ENCODE peak calls at places on chromosomes 11 and 22, in six cellular contexts. Z is adrenal gland, R is thyroid gland, G is GM12865, N is astrocyte, M is cardiac fibroblast. L is an unnamed sample.

GRCh38 chr11:118610773-118611432 is 3.5 kb downstream of the PHLDB1 start:
- DNase-seq in Z (peak), R (peak), G (peak), N (no peak), M (peak), L (peak)

GRCh38 chr22:24819487-24819886 is 13.5 kb downstream of the SGSM1 start:
- DNase-seq in Z (no peak), R (no peak), G (no peak), N (no peak), M (no peak), L (no peak)

GRCh38 chr11:3859373-3859881 is 4.0 kb downstream of the STIM1 start:
- DNase-seq in Z (no peak), R (peak), G (peak), N (no peak), M (no peak), L (no peak)

GRCh38 chr11:61007971-61008896 is 36.8 kb downstream of the CD6 start:
- DNase-seq in Z (no peak), R (peak), G (no peak), N (no peak), M (no peak), L (no peak)

GRCh38 chr11:116990811-116991210 is 107.4 kb downstream of the SIK3 start:
- DNase-seq in Z (no peak), R (no peak), G (no peak), N (peak), M (no peak), L (no peak)

GRCh38 chr11:114291381-114291780 is 4.8 kb upstream of the NNMT start:
- DNase-seq in Z (no peak), R (no peak), G (no peak), N (peak), M (peak), L (peak)

GRCh38 chr11:69746780-69747742 is 28.1 kb downstream of the FGF4 start:
- DNase-seq in Z (no peak), R (no peak), G (no peak), N (peak), M (no peak), L (no peak)

GRCh38 chr11:111631666-111632039 is 29.4 kb downstream of the SIK2 start:
- DNase-seq in Z (no peak), R (no peak), G (peak), N (peak), M (peak), L (peak)

GRCh38 chr22:19058713-19059451 is 63.3 kb downstream of the DGCR2 start:
- DNase-seq in Z (peak), R (no peak), G (no peak), N (no peak), M (no peak), L (no peak)

GRCh38 chr11:87092567-87092966 is 54.8 kb downstream of the TMEM135 start:
- DNase-seq in Z (no peak), R (no peak), G (no peak), N (no peak), M (no peak), L (no peak)

GRCh38 chr11:79076526-79077115 is 364.2 kb downstream of the TENM4 start:
- DNase-seq in Z (no peak), R (peak), G (peak), N (no peak), M (peak), L (peak)

GRCh38 chr22:30196141-30196866 is 50.3 kb downstream of the LIF start:
- DNase-seq in Z (peak), R (peak), G (peak), N (peak), M (peak), L (peak)

GRCh38 chr22:46586531-46587011 is 33.6 kb upstream of the GRAMD4 start:
- DNase-seq in Z (no peak), R (no peak), G (no peak), N (no peak), M (no peak), L (no peak)

GRCh38 chr11:84890706-84891105 is 736.4 kb downstream of the DLG2 start:
- DNase-seq in Z (no peak), R (no peak), G (no peak), N (peak), M (peak), L (no peak)

GRCh38 chr11:47467372-47467771 is 18.4 kb upstream of the RAPSN start:
- DNase-seq in Z (no peak), R (peak), G (no peak), N (no peak), M (no peak), L (no peak)

GRCh38 chr11:65785329-65786007 is 1.4 kb upstream of the OVOL1 start:
- DNase-seq in Z (no peak), R (no peak), G (no peak), N (no peak), M (no peak), L (no peak)

GRCh38 chr22:20108757-20109230 is 7.1 kb upstream of the RANBP1 start:
- DNase-seq in Z (no peak), R (no peak), G (no peak), N (no peak), M (no peak), L (no peak)

GRCh38 chr22:41917375-41917905 is 2.6 kb upstream of the SHISA8 start:
- DNase-seq in Z (no peak), R (no peak), G (no peak), N (no peak), M (no peak), L (no peak)

GRCh38 chr22:45906946-45907345 is 70.0 kb downstream of the WNT7B start:
- DNase-seq in Z (no peak), R (no peak), G (no peak), N (no peak), M (no peak), L (no peak)

GRCh38 chr11:128632151-128632791 is 44.9 kb upstream of the ETS1 start:
- DNase-seq in Z (no peak), R (peak), G (peak), N (peak), M (peak), L (peak)

GRCh38 chr11:48064306-48064705 is 83.9 kb downstream of the PTPRJ start:
- DNase-seq in Z (no peak), R (no peak), G (no peak), N (peak), M (peak), L (peak)

GRCh38 chr11:79081441-79082124 is 359.2 kb downstream of the TENM4 start:
- DNase-seq in Z (no peak), R (no peak), G (peak), N (peak), M (peak), L (peak)

GRCh38 chr11:79050784-79051183 is 390.0 kb downstream of the TENM4 start:
- DNase-seq in Z (no peak), R (no peak), G (no peak), N (no peak), M (no peak), L (no peak)

GRCh38 chr11:69637601-69637955 is 3.4 kb upstream of the CCND1 start:
- DNase-seq in Z (no peak), R (no peak), G (no peak), N (no peak), M (no peak), L (no peak)

GRCh38 chr11:92332986-92333385 is 108.4 kb downstream of the FAT3 start:
- DNase-seq in Z (no peak), R (no peak), G (no peak), N (peak), M (peak), L (peak)

GRCh38 chr11:79400717-79401330 is 40.0 kb downstream of the TENM4 start:
- DNase-seq in Z (peak), R (peak), G (peak), N (no peak), M (peak), L (no peak)

GRCh38 chr11:106495046-106495445 is 417.6 kb downstream of the AASDHPPT start:
- DNase-seq in Z (no peak), R (no peak), G (no peak), N (peak), M (peak), L (peak)

GRCh38 chr11:66976048-66976467 is 954 bp downstream of the C11orf86 start:
- DNase-seq in Z (no peak), R (no peak), G (no peak), N (no peak), M (peak), L (no peak)

GRCh38 chr11:31902706-31903105 is 91.6 kb upstream of the PAX6 start:
- DNase-seq in Z (no peak), R (no peak), G (no peak), N (no peak), M (no peak), L (no peak)

DNA sequence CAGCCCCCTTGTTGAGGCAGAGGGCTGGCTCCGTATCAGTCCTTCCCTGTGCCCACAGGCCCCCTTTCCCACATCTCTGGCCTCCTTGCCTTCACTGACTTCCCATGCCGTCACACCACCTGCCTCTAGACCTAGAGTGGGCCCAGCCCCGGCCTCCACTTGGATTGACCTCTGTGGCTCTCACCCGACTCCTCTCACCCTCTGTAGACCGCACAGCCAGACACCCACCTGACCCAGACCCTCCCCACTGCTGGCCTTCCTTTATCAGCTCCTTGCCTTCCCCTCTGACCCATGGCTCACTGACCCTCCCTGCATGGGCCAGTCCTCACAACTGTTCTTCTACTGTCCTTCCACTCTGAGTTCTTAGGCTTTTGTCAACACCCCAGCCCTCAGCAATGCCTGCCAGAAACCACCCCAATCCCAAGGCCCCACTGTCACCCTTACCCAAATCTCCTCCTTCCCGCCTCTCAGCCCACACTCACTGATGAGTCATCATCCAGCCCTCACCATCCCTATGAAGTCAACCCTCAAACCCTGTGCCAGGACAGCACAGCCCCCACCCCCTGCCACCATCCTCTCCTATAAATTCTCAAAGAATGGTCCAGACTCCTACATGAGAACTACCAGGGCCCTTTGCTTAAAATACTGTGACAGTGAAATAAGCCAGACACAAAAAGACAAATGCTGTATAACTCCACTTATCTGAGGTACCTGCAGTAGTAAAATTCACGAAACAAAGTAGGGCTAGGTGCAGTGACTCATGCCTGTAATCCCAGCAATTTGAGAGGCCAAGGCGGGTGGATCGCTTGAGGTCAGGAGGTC is 53.4 kb downstream of the SCGB1A1 start:
- DNase-seq in Z (peak), R (no peak), G (no peak), N (peak), M (peak), L (peak)
- H3K4me3 ChIP-seq in Z (no peak), R (no peak), G (no peak), N (no peak), M (no peak), L (no peak)

DNA sequence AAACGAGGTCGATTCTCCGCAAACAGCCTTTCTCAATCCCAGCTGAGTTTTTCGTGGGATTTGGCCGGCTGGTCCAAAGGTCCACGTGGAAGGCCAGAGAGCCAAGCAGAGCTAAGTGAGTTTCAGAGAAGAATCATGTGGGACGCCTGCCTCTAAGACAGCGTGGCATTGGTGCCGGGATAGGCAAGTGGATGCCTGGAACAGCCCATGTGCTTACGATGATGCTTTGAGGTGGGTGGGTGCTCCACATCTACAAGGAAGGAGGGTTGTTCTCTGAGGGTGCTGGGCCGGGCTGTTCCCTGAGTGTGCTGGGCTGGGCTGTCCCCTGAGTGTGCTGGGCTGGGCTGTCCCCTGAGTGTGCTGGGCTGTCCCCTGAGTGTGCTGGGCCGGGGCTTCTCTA is 41.4 kb downstream of the MUC2 start:
- DNase-seq in Z (no peak), R (peak), G (no peak), N (no peak), M (no peak), L (no peak)
- TF ChIP-seq CTCF in Z (no peak), R (no peak), G (no peak), N (no peak), M (no peak), L (no peak)

DNA sequence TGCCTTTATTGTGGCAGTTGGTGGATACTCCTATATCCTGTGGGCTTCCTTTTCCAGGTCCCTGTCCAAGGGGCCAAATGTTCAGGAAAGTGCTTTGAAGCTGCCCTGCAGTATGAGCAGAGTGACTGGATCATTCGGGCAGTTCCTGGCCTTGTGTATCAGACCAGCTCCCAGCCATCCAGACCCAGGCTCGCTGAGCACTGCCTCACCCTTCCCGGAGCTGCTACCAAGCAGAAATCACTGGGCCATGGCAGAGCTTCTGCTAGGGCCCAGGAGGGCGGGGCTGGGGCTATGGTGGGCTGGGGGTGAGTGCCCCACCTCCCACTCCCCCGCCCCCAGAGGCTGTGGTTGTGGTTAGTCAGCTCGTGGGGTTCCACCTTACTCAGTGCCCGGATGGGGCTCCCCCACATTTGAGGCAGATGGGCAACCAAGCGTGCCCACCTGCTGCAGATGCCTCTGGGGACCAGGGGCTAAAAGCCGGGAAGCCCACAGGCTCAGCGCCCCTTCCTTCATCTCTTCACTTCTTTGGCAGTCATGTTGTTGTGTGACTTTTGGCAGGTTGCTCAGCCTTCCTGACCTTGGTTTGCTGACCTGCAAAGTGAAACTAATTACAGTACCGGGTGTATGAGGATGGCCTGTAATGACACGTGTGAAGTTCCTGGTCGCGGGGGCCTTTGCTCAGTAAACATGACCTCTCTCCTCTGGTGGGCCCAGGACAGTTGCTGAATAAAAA is 2.0 kb upstream of the LRRC32 start:
- DNase-seq in Z (no peak), R (no peak), G (peak), N (no peak), M (no peak), L (no peak)
- H3K4me3 ChIP-seq in Z (no peak), R (no peak), G (no peak), N (no peak), M (no peak), L (no peak)

GRCh38 chr11:8087185-8087584 is 6.2 kb downstream of the TUB start:
- DNase-seq in Z (no peak), R (no peak), G (peak), N (no peak), M (no peak), L (no peak)
- TF ChIP-seq CTCF in Z (no peak), R (peak), G (no peak), N (no peak), M (peak), L (peak)

GRCh38 chr22:37996079-37996478 is 11.7 kb upstream of the SOX10 start:
- DNase-seq in Z (no peak), R (no peak), G (peak), N (no peak), M (no peak), L (no peak)

GRCh38 chr22:37994049-37994448 is 9.7 kb upstream of the SOX10 start:
- DNase-seq in Z (no peak), R (no peak), G (peak), N (no peak), M (no peak), L (no peak)

GRCh38 chr22:37996515-37997246 is 12.3 kb upstream of the SOX10 start:
- DNase-seq in Z (no peak), R (no peak), G (no peak), N (no peak), M (no peak), L (no peak)

GRCh38 chr22:37994982-37995381 is 10.6 kb upstream of the SOX10 start:
- DNase-seq in Z (no peak), R (no peak), G (no peak), N (no peak), M (no peak), L (no peak)

DNA sequence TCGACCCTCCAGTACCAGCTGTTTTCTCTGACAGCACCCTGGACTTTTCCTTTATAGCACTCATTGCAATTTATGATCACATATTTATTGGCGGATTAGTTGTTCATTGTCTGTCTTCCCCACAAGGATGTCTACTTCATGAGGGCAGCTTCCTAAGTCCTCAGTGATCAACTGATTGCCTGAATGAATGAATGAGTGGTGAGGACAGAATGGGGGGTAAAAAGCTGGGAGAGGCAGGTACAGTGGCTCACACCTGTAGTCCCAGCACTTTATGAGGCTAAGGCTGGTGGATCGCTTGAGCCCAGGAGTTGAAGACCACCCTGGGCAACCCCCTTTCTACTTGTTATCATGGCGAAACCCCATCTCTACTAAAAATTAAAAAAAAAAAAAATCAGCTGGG is 11.1 kb upstream of the SOX10 start:
- DNase-seq in Z (no peak), R (no peak), G (no peak), N (no peak), M (no peak), L (no peak)
- H3K4me3 ChIP-seq in Z (no peak), R (no peak), G (no peak), N (no peak), M (no peak), L (no peak)

DNA sequence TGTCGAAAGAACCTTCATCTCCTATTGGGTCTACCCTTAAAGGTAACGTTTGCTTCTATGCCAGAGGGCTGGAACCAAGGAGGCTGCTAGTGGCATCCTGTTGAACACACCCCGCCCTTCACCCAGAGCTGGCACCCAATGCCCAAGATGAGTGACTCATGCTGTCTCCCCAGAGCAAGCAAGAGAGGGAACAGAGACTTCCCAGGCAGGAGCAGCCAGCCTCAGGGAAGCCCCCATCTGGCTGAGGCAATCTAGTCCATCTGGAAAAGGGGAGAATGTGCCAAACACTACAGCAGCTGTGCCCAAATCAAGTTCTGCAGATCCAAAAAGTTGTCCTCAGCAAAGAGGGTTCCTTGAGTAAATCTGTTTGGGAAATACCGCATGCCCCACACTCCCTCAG is 91.9 kb upstream of the TP53I11 start:
- DNase-seq in Z (peak), R (no peak), G (no peak), N (no peak), M (no peak), L (peak)
- TF ChIP-seq CTCF in Z (no peak), R (no peak), G (no peak), N (no peak), M (no peak), L (no peak)

GRCh38 chr22:49688516-49689254 is 139.0 kb downstream of the BRD1 start:
- DNase-seq in Z (no peak), R (no peak), G (no peak), N (no peak), M (no peak), L (no peak)
- H3K4me3 ChIP-seq in Z (no peak), R (no peak), G (no peak), N (no peak), M (no peak), L (no peak)

GRCh38 chr11:10634407-10634806 is 59.1 kb downstream of the IRAG1 start:
- DNase-seq in Z (peak), R (no peak), G (no peak), N (no peak), M (no peak), L (no peak)
- TF ChIP-seq CTCF in Z (no peak), R (no peak), G (no peak), N (no peak), M (no peak), L (no peak)

L was measured in AG10803.